ENCODE peak calls at places on chromosomes 4 and X, in six cellular contexts. One of them, this sample, is unnamed.

GRCh38 chr4:81470456-81471327 is 1.0 kb downstream of the RASGEF1B start:
- DNase-seq in ovary: peak
- DNase-seq in H1: peak
- DNase-seq in AG04450: no peak
- DNase-seq in choroid plexus epithelial cell: peak
- DNase-seq in activated T-helper 9 cell treated with anti-CD3 and anti-CD28 coated beads, Interleukin-2, amount 50 U/mL, for 16 hours: peak
- DNase-seq in this sample: peak

GRCh38 chr4:147938481-147938880 is 206.6 kb downstream of the ARHGAP10 start:
- DNase-seq in AG04450: no peak
- DNase-seq in activated T-helper 9 cell treated with anti-CD3 and anti-CD28 coated beads, Interleukin-2, amount 50 U/mL, for 16 hours: no peak
- DNase-seq in choroid plexus epithelial cell: peak
- DNase-seq in ovary: no peak
- DNase-seq in H1: no peak
- DNase-seq in this sample: no peak

GRCh38 chrX:65196758-65197371 is 220.6 kb upstream of the ZC4H2 start:
- DNase-seq in activated T-helper 9 cell treated with anti-CD3 and anti-CD28 coated beads, Interleukin-2, amount 50 U/mL, for 16 hours: no peak
- DNase-seq in choroid plexus epithelial cell: no peak
- DNase-seq in ovary: no peak
- DNase-seq in AG04450: no peak
- DNase-seq in H1: peak
- DNase-seq in this sample: no peak

GRCh38 chrX:9467181-9467580 is 2.3 kb downstream of the TBL1X start:
- DNase-seq in choroid plexus epithelial cell: no peak
- DNase-seq in H1: no peak
- DNase-seq in ovary: no peak
- DNase-seq in AG04450: no peak
- DNase-seq in activated T-helper 9 cell treated with anti-CD3 and anti-CD28 coated beads, Interleukin-2, amount 50 U/mL, for 16 hours: no peak
- DNase-seq in this sample: no peak

GRCh38 chr4:141056473-141056872 is 76.8 kb downstream of the RNF150 start:
- DNase-seq in H1: no peak
- DNase-seq in activated T-helper 9 cell treated with anti-CD3 and anti-CD28 coated beads, Interleukin-2, amount 50 U/mL, for 16 hours: no peak
- DNase-seq in AG04450: no peak
- DNase-seq in ovary: no peak
- DNase-seq in choroid plexus epithelial cell: peak
- DNase-seq in this sample: no peak

GRCh38 chr4:11548529-11549176 is 120.0 kb upstream of the HS3ST1 start:
- DNase-seq in AG04450: no peak
- DNase-seq in choroid plexus epithelial cell: no peak
- DNase-seq in H1: no peak
- DNase-seq in activated T-helper 9 cell treated with anti-CD3 and anti-CD28 coated beads, Interleukin-2, amount 50 U/mL, for 16 hours: no peak
- DNase-seq in ovary: no peak
- DNase-seq in this sample: no peak

GRCh38 chr4:26671111-26671510 is 87.2 kb downstream of the TBC1D19 start:
- DNase-seq in H1: no peak
- DNase-seq in activated T-helper 9 cell treated with anti-CD3 and anti-CD28 coated beads, Interleukin-2, amount 50 U/mL, for 16 hours: no peak
- DNase-seq in choroid plexus epithelial cell: no peak
- DNase-seq in AG04450: no peak
- DNase-seq in ovary: no peak
- DNase-seq in this sample: no peak

GRCh38 chrX:11944486-11944885 is 186.4 kb downstream of the MSL3 start:
- DNase-seq in AG04450: no peak
- DNase-seq in activated T-helper 9 cell treated with anti-CD3 and anti-CD28 coated beads, Interleukin-2, amount 50 U/mL, for 16 hours: no peak
- DNase-seq in ovary: no peak
- DNase-seq in H1: peak
- DNase-seq in choroid plexus epithelial cell: peak
- DNase-seq in this sample: no peak

GRCh38 chrX:56764153-56764974 is 35.3 kb downstream of the NBDY start:
- DNase-seq in choroid plexus epithelial cell: peak
- DNase-seq in activated T-helper 9 cell treated with anti-CD3 and anti-CD28 coated beads, Interleukin-2, amount 50 U/mL, for 16 hours: peak
- DNase-seq in ovary: peak
- DNase-seq in H1: peak
- DNase-seq in AG04450: peak
- DNase-seq in this sample: peak

GRCh38 chrX:102651968-102652744 is 873 bp downstream of the GPRASP1 start:
- DNase-seq in ovary: peak
- DNase-seq in H1: peak
- DNase-seq in activated T-helper 9 cell treated with anti-CD3 and anti-CD28 coated beads, Interleukin-2, amount 50 U/mL, for 16 hours: peak
- DNase-seq in choroid plexus epithelial cell: peak
- DNase-seq in AG04450: no peak
- DNase-seq in this sample: peak

GRCh38 chrX:17552251-17552650 is 177.3 kb downstream of the NHS start:
- DNase-seq in ovary: no peak
- DNase-seq in choroid plexus epithelial cell: peak
- DNase-seq in AG04450: no peak
- DNase-seq in activated T-helper 9 cell treated with anti-CD3 and anti-CD28 coated beads, Interleukin-2, amount 50 U/mL, for 16 hours: no peak
- DNase-seq in H1: no peak
- DNase-seq in this sample: no peak

GRCh38 chrX:136204571-136204970 is 46.6 kb downstream of the MAP7D3 start:
- DNase-seq in H1: no peak
- DNase-seq in activated T-helper 9 cell treated with anti-CD3 and anti-CD28 coated beads, Interleukin-2, amount 50 U/mL, for 16 hours: no peak
- DNase-seq in ovary: no peak
- DNase-seq in choroid plexus epithelial cell: peak
- DNase-seq in AG04450: no peak
- DNase-seq in this sample: no peak

GRCh38 chr4:4271912-4272311 is 18.0 kb downstream of the LYAR start:
- DNase-seq in choroid plexus epithelial cell: peak
- DNase-seq in H1: no peak
- DNase-seq in activated T-helper 9 cell treated with anti-CD3 and anti-CD28 coated beads, Interleukin-2, amount 50 U/mL, for 16 hours: no peak
- DNase-seq in AG04450: no peak
- DNase-seq in ovary: no peak
- DNase-seq in this sample: no peak

GRCh38 chr4:168796362-168797106 is 213.5 kb downstream of the CBR4 start:
- DNase-seq in ovary: no peak
- DNase-seq in H1: no peak
- DNase-seq in choroid plexus epithelial cell: peak
- DNase-seq in AG04450: no peak
- DNase-seq in activated T-helper 9 cell treated with anti-CD3 and anti-CD28 coated beads, Interleukin-2, amount 50 U/mL, for 16 hours: no peak
- DNase-seq in this sample: no peak

GRCh38 chrX:118181030-118181429 is 64.4 kb upstream of the KLHL13 start:
- DNase-seq in AG04450: no peak
- DNase-seq in H1: no peak
- DNase-seq in choroid plexus epithelial cell: no peak
- DNase-seq in ovary: no peak
- DNase-seq in activated T-helper 9 cell treated with anti-CD3 and anti-CD28 coated beads, Interleukin-2, amount 50 U/mL, for 16 hours: no peak
- DNase-seq in this sample: no peak

GRCh38 chrX:15356444-15356843 is 21.1 kb upstream of the PIGA start:
- DNase-seq in ovary: no peak
- DNase-seq in choroid plexus epithelial cell: peak
- DNase-seq in activated T-helper 9 cell treated with anti-CD3 and anti-CD28 coated beads, Interleukin-2, amount 50 U/mL, for 16 hours: no peak
- DNase-seq in AG04450: peak
- DNase-seq in H1: no peak
- DNase-seq in this sample: no peak

GRCh38 chr4:139957986-139958737 is 195.8 kb downstream of the MAML3 start:
- DNase-seq in AG04450: no peak
- DNase-seq in activated T-helper 9 cell treated with anti-CD3 and anti-CD28 coated beads, Interleukin-2, amount 50 U/mL, for 16 hours: no peak
- DNase-seq in H1: no peak
- DNase-seq in ovary: no peak
- DNase-seq in choroid plexus epithelial cell: no peak
- DNase-seq in this sample: no peak

GRCh38 chr4:183987529-183987946 is 82.4 kb downstream of the STOX2 start:
- DNase-seq in ovary: peak
- DNase-seq in activated T-helper 9 cell treated with anti-CD3 and anti-CD28 coated beads, Interleukin-2, amount 50 U/mL, for 16 hours: no peak
- DNase-seq in choroid plexus epithelial cell: peak
- DNase-seq in H1: no peak
- DNase-seq in AG04450: peak
- DNase-seq in this sample: no peak

GRCh38 chr4:147041376-147041775 is 95.7 kb upstream of the TTC29 start:
- DNase-seq in activated T-helper 9 cell treated with anti-CD3 and anti-CD28 coated beads, Interleukin-2, amount 50 U/mL, for 16 hours: no peak
- DNase-seq in AG04450: no peak
- DNase-seq in choroid plexus epithelial cell: no peak
- DNase-seq in ovary: no peak
- DNase-seq in H1: no peak
- DNase-seq in this sample: no peak

GRCh38 chr4:141391293-141391692 is 170.6 kb downstream of the ZNF330 start:
- DNase-seq in activated T-helper 9 cell treated with anti-CD3 and anti-CD28 coated beads, Interleukin-2, amount 50 U/mL, for 16 hours: no peak
- DNase-seq in ovary: no peak
- DNase-seq in AG04450: no peak
- DNase-seq in H1: no peak
- DNase-seq in choroid plexus epithelial cell: no peak
- DNase-seq in this sample: no peak

GRCh38 chrX:114976321-114976720 is 41.1 kb downstream of the IL13RA2 start:
- DNase-seq in H1: no peak
- DNase-seq in ovary: no peak
- DNase-seq in choroid plexus epithelial cell: peak
- DNase-seq in AG04450: no peak
- DNase-seq in activated T-helper 9 cell treated with anti-CD3 and anti-CD28 coated beads, Interleukin-2, amount 50 U/mL, for 16 hours: no peak
- DNase-seq in this sample: no peak

GRCh38 chr4:41452484-41453225 is 85.3 kb upstream of the LIMCH1 start:
- DNase-seq in ovary: no peak
- DNase-seq in activated T-helper 9 cell treated with anti-CD3 and anti-CD28 coated beads, Interleukin-2, amount 50 U/mL, for 16 hours: no peak
- DNase-seq in choroid plexus epithelial cell: no peak
- DNase-seq in AG04450: no peak
- DNase-seq in H1: no peak
- DNase-seq in this sample: no peak

GRCh38 chr4:43132010-43132582 is 239.6 kb downstream of the GRXCR1 start:
- DNase-seq in AG04450: peak
- DNase-seq in choroid plexus epithelial cell: peak
- DNase-seq in ovary: peak
- DNase-seq in activated T-helper 9 cell treated with anti-CD3 and anti-CD28 coated beads, Interleukin-2, amount 50 U/mL, for 16 hours: no peak
- DNase-seq in H1: peak
- DNase-seq in this sample: no peak

This sample was measured in effector CD4-positive, alpha-beta T cell.